ENCODE peak calls at places on chromosome 13, in eight cellular contexts. S is heart right ventricle, Y is left lung, X is ovary, E is tibial nerve, A is adrenal gland, D is IMR-90, G is Caco-2. I is an unnamed sample.

GRCh38 chr13:111485491-111486250 is 165.2 kb downstream of the TEX29 start:
- DNase-seq in G (no peak), A (no peak), S (no peak), X (no peak), D (no peak), Y (peak; percentile 51), E (no peak), I (no peak)

GRCh38 chr13:30308548-30308947 is 1.2 kb upstream of the KATNAL1 start:
- DNase-seq in S (no peak), X (no peak), E (no peak), Y (no peak), G (no peak), A (no peak), D (peak; percentile 41), I (no peak)

GRCh38 chr13:94816256-94816655 is 103.9 kb upstream of the SOX21 start:
- DNase-seq in G (no peak), S (no peak), D (no peak), E (no peak), A (no peak), Y (no peak), X (no peak), I (no peak)

GRCh38 chr13:81480634-81481033 is 1139.7 kb upstream of the SPRY2 start:
- DNase-seq in A (no peak), E (no peak), D (no peak), G (no peak), X (no peak), Y (no peak), S (no peak), I (no peak)

GRCh38 chr13:34164585-34164984 is 346.6 kb downstream of the RFC3 start:
- DNase-seq in E (no peak), A (no peak), X (no peak), Y (no peak), S (no peak), D (no peak), G (no peak), I (no peak)

GRCh38 chr13:34357435-34358232 is 539.7 kb downstream of the RFC3 start:
- DNase-seq in X (no peak), S (no peak), Y (no peak), D (peak; percentile 79), A (peak; percentile 59), G (no peak), E (no peak), I (no peak)

GRCh38 chr13:95833713-95834112 is 156.8 kb downstream of the DNAJC3 start:
- DNase-seq in Y (no peak), E (no peak), X (no peak), D (peak; percentile 11), G (no peak), A (no peak), S (no peak), I (no peak)

GRCh38 chr13:26229080-26229615 is 7.0 kb upstream of the RNF6 start:
- DNase-seq in Y (peak; percentile 53), D (no peak), S (no peak), X (no peak), G (no peak), E (no peak), A (no peak), I (no peak)

GRCh38 chr13:110683203-110683883 is 22.6 kb downstream of the CARS2 start:
- DNase-seq in E (no peak), Y (no peak), S (no peak), D (peak; percentile 15), X (no peak), A (no peak), G (peak; percentile 29), I (no peak)

GRCh38 chr13:110653851-110654250 is 38.5 kb downstream of the NAXD start:
- DNase-seq in S (no peak), A (no peak), X (no peak), G (no peak), Y (peak; percentile 64), D (no peak), E (no peak), I (no peak)

GRCh38 chr13:27372896-27373295 is 51.5 kb upstream of the GTF3A start:
- DNase-seq in X (no peak), A (no peak), Y (no peak), S (no peak), E (no peak), G (peak; percentile 75), D (peak; percentile 16), I (no peak)

GRCh38 chr13:74479124-74479523 is 344.9 kb upstream of the KLF12 start:
- DNase-seq in D (no peak), A (no peak), S (no peak), E (no peak), G (no peak), Y (no peak), X (no peak), I (no peak)

GRCh38 chr13:24683833-24684599 is 3.8 kb downstream of the ATP12A start:
- DNase-seq in E (peak; percentile 41), G (peak; percentile 81), A (peak; percentile 62), X (no peak), Y (peak; percentile 82), D (peak; percentile 23), S (peak; percentile 61), I (no peak)

GRCh38 chr13:30998548-30999140 is 66.2 kb downstream of the TEX26 start:
- DNase-seq in X (peak; percentile 47), G (peak; percentile 21), S (no peak), Y (no peak), A (no peak), D (peak; percentile 73), E (no peak), I (no peak)

GRCh38 chr13:49853535-49853934 is 61.1 kb upstream of the KPNA3 start:
- DNase-seq in Y (no peak), A (no peak), X (no peak), D (no peak), S (no peak), G (no peak), E (no peak), I (no peak)

DNA sequence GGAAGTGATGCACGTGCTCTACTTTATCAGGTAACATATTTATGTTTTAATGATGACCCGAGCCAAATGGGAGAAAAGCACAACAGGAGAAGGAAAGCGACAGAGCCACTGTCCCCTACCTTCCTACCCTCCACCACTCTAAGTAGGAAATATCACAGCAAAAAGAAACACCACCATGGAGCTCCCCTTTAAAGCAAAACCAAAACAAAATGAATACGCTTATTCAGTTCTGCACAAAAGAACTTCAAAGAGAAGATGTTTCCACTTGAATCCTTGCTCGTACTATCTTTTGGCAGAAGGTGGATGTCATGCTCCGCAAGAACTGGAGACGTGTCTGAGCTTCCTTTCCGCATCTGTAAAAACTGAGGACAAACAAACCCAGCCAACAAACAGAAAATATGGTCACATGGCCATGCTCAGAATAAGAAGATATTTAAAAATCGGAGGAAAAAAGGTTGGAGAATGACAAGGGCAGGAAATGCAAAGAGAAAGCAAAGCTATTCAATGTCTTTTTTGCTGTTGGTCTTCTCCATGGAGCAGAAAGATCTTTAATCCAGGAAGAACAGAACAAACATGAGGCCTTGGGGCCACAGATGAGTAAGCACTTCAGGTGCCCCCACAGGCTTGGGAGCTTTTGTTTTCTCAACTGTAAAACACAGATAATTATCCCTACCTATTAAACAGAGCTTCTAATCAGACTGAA is 19.5 kb downstream of the N4BP2L1 start:
- DNase-seq in G (no peak), Y (no peak), A (no peak), S (no peak), E (no peak), X (no peak), D (no peak), I (no peak)
- TF ChIP-seq CTCF in G (no peak), Y (no peak), A (no peak), S (no peak), E (no peak), X (no peak), D (no peak), I (no peak)

GRCh38 chr13:19950374-19950773 is 8.2 kb upstream of the ZMYM2 start:
- DNase-seq in D (no peak), X (no peak), Y (no peak), A (no peak), G (no peak), S (no peak), E (no peak), I (no peak)

GRCh38 chr13:19957320-19958118 is 1.0 kb upstream of the ZMYM2 start:
- DNase-seq in Y (peak; percentile 90), A (peak; percentile 91), S (peak; percentile 56), E (peak; percentile 69), X (peak; percentile 86), G (peak; percentile 87), D (peak; percentile 18), I (peak; percentile 92)

GRCh38 chr13:19955873-19956559 is 2.5 kb upstream of the ZMYM2 start:
- DNase-seq in G (no peak), S (no peak), A (no peak), X (no peak), E (no peak), Y (no peak), D (no peak), I (no peak)

GRCh38 chr13:19958119-19959111 is at the start of gene ZMYM2:
- DNase-seq in A (peak; percentile 99), X (peak; percentile 100), S (peak; percentile 100), E (peak; percentile 96), D (peak; percentile 95), G (peak; percentile 100), Y (peak; percentile 99), I (peak; percentile 99)

DNA sequence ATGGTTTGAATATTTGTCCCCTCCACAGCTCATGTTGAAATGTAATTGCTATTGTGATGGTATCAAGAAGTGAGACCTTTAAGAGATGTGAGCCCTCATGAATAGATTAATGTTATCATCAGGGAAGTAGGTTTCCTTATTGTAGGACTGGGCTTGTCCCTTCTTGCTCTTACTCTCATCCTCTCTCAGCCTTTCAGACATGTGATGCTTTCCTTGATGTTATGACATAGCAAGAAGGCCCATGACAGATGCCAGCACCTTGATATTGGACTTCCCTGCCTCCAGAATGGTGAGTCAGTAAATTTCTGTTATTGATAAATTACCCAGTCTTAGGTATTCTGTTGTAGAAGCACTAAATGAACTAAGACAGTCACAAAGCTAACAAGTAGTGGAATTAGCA is 5.7 kb upstream of the ZMYM2 start:
- DNase-seq in Y (no peak), A (no peak), E (no peak), S (no peak), D (no peak), G (no peak), X (no peak), I (no peak)
- H3K4me1 ChIP-seq in Y (no peaks in the 10 kb centered on the region), A (no peaks in the 10 kb centered on the region), E (no peaks in the 10 kb centered on the region), S (no peaks in the 10 kb centered on the region), D (peaks cover 2% of the 10 kb centered on the region), G (no peaks in the 10 kb centered on the region), X (no peaks in the 10 kb centered on the region), I (no peaks in the 10 kb centered on the region)

GRCh38 chr13:66001136-66001535 is 1229.0 kb downstream of the PCDH9 start:
- DNase-seq in S (no peak), A (no peak), X (no peak), Y (no peak), D (no peak), E (no peak), G (no peak), I (no peak)

GRCh38 chr13:65999441-65999840 is 1230.7 kb downstream of the PCDH9 start:
- DNase-seq in X (no peak), G (no peak), E (no peak), A (no peak), D (no peak), Y (no peak), S (no peak), I (no peak)

GRCh38 chr13:66009241-66009640 is 1220.9 kb downstream of the PCDH9 start:
- DNase-seq in X (no peak), Y (peak; percentile 50), A (no peak), S (no peak), E (no peak), D (no peak), G (no peak), I (no peak)

GRCh38 chr13:66003558-66003957 is 1226.6 kb downstream of the PCDH9 start:
- DNase-seq in X (no peak), D (no peak), E (no peak), S (no peak), A (no peak), Y (no peak), G (no peak), I (no peak)
- TF ChIP-seq CTCF in X (no peak), D (no peak), E (no peak), S (no peak), A (no peak), Y (no peak), G (no peak), I (no peak)

GRCh38 chr13:98479496-98480003 is 97.4 kb downstream of the STK24 start:
- DNase-seq in X (no peak), G (no peak), Y (no peak), S (no peak), D (no peak), E (no peak), A (no peak), I (no peak)
- H3K4me1 ChIP-seq in X (peaks cover 29% of the 10 kb centered on the region), G (peaks cover 11% of the 10 kb centered on the region), Y (peaks cover 29% of the 10 kb centered on the region), S (peaks cover 83% of the 10 kb centered on the region), D (peaks cover 37% of the 10 kb centered on the region), E (peaks cover 42% of the 10 kb centered on the region), A (peaks cover 33% of the 10 kb centered on the region), I (peaks cover 97% of the 10 kb centered on the region)

I was measured in vagina.